ENCODE peak calls at places on chromosomes 13 and 19, in four cellular contexts. R is heart left ventricle, N is adrenal gland, U is heart right ventricle. Q is an unnamed sample.

GRCh38 chr13:34172048-34172447 is 354.1 kb downstream of the RFC3 start:
- DNase-seq in N (no peak), U (no peak), R (no peak), Q (no peak)

GRCh38 chr19:32824136-32824835 is 45.3 kb downstream of the SLC7A9 start:
- DNase-seq in U (no peak), N (no peak), R (no peak), Q (no peak)

GRCh38 chr13:113110852-113111315 is 5.3 kb downstream of the F7 start:
- DNase-seq in N (no peak), U (no peak), R (peak; percentile 16), Q (peak; percentile 10)

GRCh38 chr19:32104465-32105235 is 240.8 kb upstream of the ZNF507 start:
- DNase-seq in U (no peak), R (no peak), N (no peak), Q (no peak)

GRCh38 chr19:49458567-49458903 is 5.5 kb downstream of the ALDH16A1 start:
- DNase-seq in N (no peak), U (no peak), R (no peak), Q (no peak)

GRCh38 chr13:24233351-24233901 is 72.9 kb downstream of the SPATA13 start:
- DNase-seq in N (no peak), U (no peak), R (no peak), Q (no peak)

GRCh38 chr13:51523082-51523518 is 61.2 kb upstream of the WDFY2 start:
- DNase-seq in R (no peak), N (peak; percentile 76), U (no peak), Q (peak; percentile 17)

GRCh38 chr19:44748426-44749254 is at the start of gene BCL3:
- DNase-seq in U (peak; percentile 84), N (peak; percentile 80), R (peak; percentile 91), Q (peak; percentile 89)

GRCh38 chr19:49409441-49410029 is 13.7 kb downstream of the PTH2 start:
- DNase-seq in U (no peak), R (no peak), N (no peak), Q (no peak)

DNA sequence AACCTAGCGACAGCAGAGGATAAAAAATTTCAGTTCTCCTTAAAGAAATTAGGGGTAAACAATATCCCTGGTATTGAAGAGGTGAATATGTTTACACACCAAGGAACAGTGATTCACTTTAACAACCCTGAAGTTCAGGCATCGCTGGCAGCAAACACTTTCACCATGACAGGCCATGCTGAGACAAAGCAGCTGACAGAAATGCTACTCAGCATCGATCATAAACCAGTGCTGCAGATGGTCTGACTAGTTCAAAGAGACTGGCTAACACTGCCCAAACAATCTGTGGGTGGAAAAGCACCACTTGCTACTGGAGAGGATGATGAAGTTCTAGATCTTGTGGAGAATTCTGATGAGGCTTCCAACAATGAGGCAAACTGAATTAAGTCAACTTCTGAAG is 19.9 kb upstream of the ACOD1 start:
- DNase-seq in R (no peak), N (no peak), U (no peak), Q (no peak)
- H3K27me3 ChIP-seq in R (no peaks in the 10 kb centered on the region), N (no peaks in the 10 kb centered on the region), U (no peaks in the 10 kb centered on the region), Q (no peaks in the 10 kb centered on the region)

GRCh38 chr13:32039056-32039455 is 7.5 kb downstream of the FRY start:
- DNase-seq in U (no peak), N (no peak), R (no peak), Q (no peak)

GRCh38 chr13:32040689-32041088 is 9.1 kb downstream of the FRY start:
- DNase-seq in U (no peak), R (no peak), N (no peak), Q (no peak)

GRCh38 chr13:32040052-32040642 is 8.6 kb downstream of the FRY start:
- DNase-seq in U (no peak), R (no peak), N (no peak), Q (no peak)

GRCh38 chr13:32038353-32038752 is 6.8 kb downstream of the FRY start:
- DNase-seq in N (no peak), R (no peak), U (no peak), Q (no peak)

DNA sequence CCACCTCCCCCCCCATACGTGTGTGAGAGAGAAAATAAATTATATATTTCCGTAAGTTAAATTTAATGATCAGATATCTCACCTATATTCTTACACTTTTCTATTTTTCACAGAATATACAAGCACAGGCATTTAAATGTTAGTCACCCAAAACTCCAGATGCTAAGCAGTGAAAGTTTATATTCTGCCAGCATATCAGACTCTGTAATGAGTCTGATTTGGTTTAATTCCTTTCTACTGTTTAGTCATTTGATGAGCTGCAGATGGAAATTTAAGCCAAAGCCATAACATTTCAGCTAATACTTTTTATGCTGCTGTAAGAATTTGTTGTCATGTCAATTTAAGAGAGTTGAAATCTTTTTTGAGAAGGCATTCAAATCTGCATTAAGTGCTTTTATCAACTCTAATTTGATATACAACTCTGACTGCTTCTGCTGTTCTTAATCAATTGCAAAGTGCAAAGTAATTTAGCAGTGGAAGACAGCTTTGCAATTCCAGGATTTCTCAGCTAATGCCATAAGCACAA is 8.0 kb downstream of the FRY start:
- DNase-seq in N (no peak), R (no peak), U (no peak), Q (no peak)
- H3K27ac ChIP-seq in N (no peak overlapping the region), R (no peak overlapping the region), U (no peak overlapping the region), Q (no peak overlapping the region)

GRCh38 chr19:27851543-27852060 is 1361.3 kb downstream of the UQCRFS1 start:
- DNase-seq in U (no peak), N (no peak), R (no peak), Q (no peak)
- H3K9me3 ChIP-seq in U (no peaks in the 10 kb centered on the region), N (no peaks in the 10 kb centered on the region), R (peaks cover 9% of the 10 kb centered on the region), Q (peaks cover 1% of the 10 kb centered on the region)

GRCh38 chr19:5343848-5344247 is 3.2 kb upstream of the PTPRS start:
- DNase-seq in N (no peak), U (no peak), R (no peak), Q (no peak)

GRCh38 chr19:5349041-5349440 is 8.4 kb upstream of the PTPRS start:
- DNase-seq in R (no peak), U (no peak), N (no peak), Q (no peak)

GRCh38 chr19:5341981-5342380 is 1.4 kb upstream of the PTPRS start:
- DNase-seq in U (no peak), R (no peak), N (no peak), Q (no peak)

GRCh38 chr19:5342573-5343201 is 2.1 kb upstream of the PTPRS start:
- DNase-seq in N (no peak), R (no peak), U (no peak), Q (no peak)

DNA sequence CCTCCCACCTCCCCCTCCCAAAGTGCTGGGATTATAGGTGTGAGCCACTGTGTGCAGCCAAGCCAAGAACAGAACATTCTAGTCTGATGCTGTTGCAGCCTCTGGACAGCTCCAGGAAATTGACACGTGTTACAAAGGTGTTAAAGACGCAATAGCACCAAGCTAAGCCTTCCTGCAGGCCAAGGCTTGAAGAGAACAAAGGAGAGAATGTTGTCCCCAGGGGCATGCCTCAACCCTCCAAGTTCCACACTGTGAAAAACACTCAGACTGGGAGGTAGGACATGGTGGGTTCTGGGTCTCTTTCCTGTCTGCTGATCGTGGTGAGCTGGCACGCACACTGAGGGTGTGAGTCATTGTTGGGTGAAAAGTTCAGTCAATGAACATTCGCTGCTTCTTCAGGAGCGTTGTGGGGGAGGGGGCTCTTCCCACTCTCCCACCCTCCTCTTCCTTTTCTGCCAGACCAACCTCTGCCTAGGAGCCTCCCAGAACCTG is 5.3 kb upstream of the PTPRS start:
- DNase-seq in U (no peak), R (no peak), N (no peak), Q (no peak)
- H3K27me3 ChIP-seq in U (peaks cover 20% of the 10 kb centered on the region), R (no peaks in the 10 kb centered on the region), N (no peaks in the 10 kb centered on the region), Q (no peaks in the 10 kb centered on the region)

DNA sequence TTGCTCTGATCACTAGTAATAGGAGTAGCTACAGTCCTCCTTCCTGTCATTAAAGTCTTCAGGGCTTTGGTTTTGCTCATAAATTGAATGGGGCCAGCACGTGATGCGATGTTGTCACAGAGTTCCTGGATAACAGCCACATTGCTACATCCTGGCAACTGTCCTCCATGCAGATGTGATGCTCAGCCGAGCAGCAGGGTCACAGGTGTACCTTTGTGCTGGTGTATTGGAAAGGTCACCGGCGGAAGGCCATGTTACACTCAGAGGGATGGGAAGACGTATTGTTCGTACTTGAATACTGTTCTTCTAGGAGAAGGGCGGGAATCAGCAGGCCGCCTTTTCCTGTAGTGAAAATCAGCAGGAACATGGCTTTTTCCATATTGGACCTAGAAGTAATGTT is 713.8 kb upstream of the GPC6 start:
- DNase-seq in R (no peak), U (no peak), N (no peak), Q (no peak)
- H3K27ac ChIP-seq in R (no peak overlapping the region), U (no peak overlapping the region), N (no peak overlapping the region), Q (no peak overlapping the region)

GRCh38 chr19:56554272-56554869 is 12.9 kb upstream of the ZNF470 start:
- DNase-seq in U (no peak), N (no peak), R (no peak), Q (no peak)
- H3K9me3 ChIP-seq in U (peaks cover 78% of the 10 kb centered on the region), N (peaks cover 93% of the 10 kb centered on the region), R (peaks cover 68% of the 10 kb centered on the region), Q (peaks cover 18% of the 10 kb centered on the region)